ENCODE peak calls at places on chromosomes 2 and 18, in nine cellular contexts. V is left lung, H is foreskin fibroblast, F is colonic mucosa, P is neural progenitor cell, G is GM12864, K is Peyer's patch, D is progenitor cell of endocrine pancreas, S is right atrium auricular region. X is an unnamed sample.
A peak's percentile ranks its signal among the peaks of the same experiment; 100 is the strongest.

GRCh38 chr2:130985206-130985779 is 108.0 kb downstream of the FAM168B start:
- DNase-seq in P (no peak), F (no peak), S (no peak), D (no peak), H (no peak), K (no peak), G (no peak), V (no peak), X (no peak)

GRCh38 chr18:434410-434809 is 66.1 kb downstream of the COLEC12 start:
- DNase-seq in P (no peak), S (no peak), V (no peak), H (no peak), F (no peak), D (no peak), G (no peak), K (no peak), X (no peak)

GRCh38 chr2:217165547-217165946 is 305.7 kb upstream of the TNP1 start:
- DNase-seq in D (no peak), P (no peak), G (no peak), F (no peak), V (no peak), K (no peak), S (no peak), H (no peak), X (no peak)

GRCh38 chr2:37262510-37262909 is 31.1 kb downstream of the NDUFAF7 start:
- DNase-seq in F (no peak), K (no peak), S (no peak), H (no peak), D (no peak), V (no peak), P (no peak), G (no peak), X (no peak)

GRCh38 chr2:231369580-231370428 is 25.7 kb upstream of the B3GNT7 start:
- DNase-seq in H (no peak), G (no peak), F (no peak), S (no peak), V (no peak), D (no peak), K (no peak), P (no peak), X (no peak)

GRCh38 chr2:237361194-237361986 is 52.6 kb downstream of the COL6A3 start:
- DNase-seq in K (no peak), G (no peak), D (no peak), S (no peak), H (peak; percentile 23), P (no peak), V (no peak), F (no peak), X (no peak)

GRCh38 chr2:197210450-197210849 is 100.1 kb downstream of the ANKRD44 start:
- DNase-seq in K (no peak), F (no peak), S (no peak), P (no peak), G (no peak), H (no peak), V (no peak), D (no peak), X (no peak)

GRCh38 chr2:239666053-239666854 is 265.4 kb upstream of the HDAC4 start:
- DNase-seq in F (no peak), H (no peak), P (no peak), K (no peak), S (no peak), G (no peak), V (no peak), D (no peak), X (no peak)

GRCh38 chr2:58926112-58926511 is 685.0 kb upstream of the FANCL start:
- DNase-seq in K (no peak), S (no peak), F (no peak), G (no peak), P (no peak), V (no peak), H (no peak), D (no peak), X (no peak)

GRCh38 chr2:103959174-103960125 is 894.5 kb upstream of the POU3F3 start:
- DNase-seq in H (no peak), P (peak; percentile 76), V (no peak), F (no peak), S (no peak), G (no peak), K (no peak), D (peak; percentile 36), X (no peak)

GRCh38 chr2:109209412-109209811 is 80.4 kb downstream of the SH3RF3 start:
- DNase-seq in S (peak; percentile 58), F (no peak), V (no peak), K (no peak), P (no peak), H (peak; percentile 75), G (no peak), D (no peak), X (no peak)

GRCh38 chr2:168470880-168471475 is 14.9 kb downstream of the CERS6 start:
- DNase-seq in S (no peak), V (no peak), G (no peak), K (no peak), D (no peak), F (no peak), P (peak; percentile 59), H (no peak), X (no peak)

GRCh38 chr2:58664523-58665155 is 423.5 kb upstream of the FANCL start:
- DNase-seq in K (no peak), G (no peak), D (no peak), P (no peak), V (no peak), H (no peak), F (no peak), S (no peak), X (no peak)

GRCh38 chr2:159904565-159905281 is 106.7 kb upstream of the CD302 start:
- DNase-seq in F (peak; percentile 91), S (no peak), H (no peak), G (peak; percentile 49), D (peak; percentile 36), V (peak; percentile 82), P (peak; percentile 76), K (peak; percentile 94), X (no peak)

GRCh38 chr2:109351164-109351756 is 222.3 kb downstream of the SH3RF3 start:
- DNase-seq in H (peak; percentile 94), P (no peak), D (no peak), F (no peak), V (peak; percentile 60), K (no peak), G (no peak), S (peak; percentile 59), X (peak; percentile 40)

GRCh38 chr2:79547568-79547967 is 34.7 kb downstream of the CTNNA2 start:
- DNase-seq in H (no peak), F (no peak), S (no peak), K (no peak), V (no peak), D (no peak), G (no peak), P (no peak), X (no peak)

GRCh38 chr2:43343573-43344304 is 117.3 kb upstream of the ZFP36L2 start:
- DNase-seq in D (no peak), V (peak; percentile 65), G (no peak), F (peak; percentile 76), K (peak; percentile 76), P (no peak), H (peak; percentile 88), S (peak; percentile 94), X (peak; percentile 67)

GRCh38 chr2:164054651-164055050 is 318.8 kb upstream of the FIGN start:
- DNase-seq in G (no peak), K (no peak), V (no peak), H (no peak), F (no peak), S (no peak), D (no peak), P (no peak), X (no peak)

GRCh38 chr2:18406219-18406618 is 154.2 kb downstream of the RDH14 start:
- DNase-seq in V (no peak), G (no peak), D (no peak), H (no peak), P (no peak), S (no peak), F (no peak), K (no peak), X (no peak)

GRCh38 chr2:18404141-18404540 is 156.3 kb downstream of the RDH14 start:
- DNase-seq in G (no peak), D (no peak), K (no peak), V (no peak), P (no peak), F (no peak), S (no peak), H (no peak), X (no peak)

GRCh38 chr2:18401471-18401870 is 159.0 kb downstream of the RDH14 start:
- DNase-seq in H (no peak), S (no peak), D (no peak), K (no peak), F (no peak), G (no peak), V (no peak), P (peak; percentile 53), X (no peak)

GRCh38 chr2:18402888-18403287 is 157.6 kb downstream of the RDH14 start:
- DNase-seq in S (no peak), V (no peak), P (no peak), K (no peak), G (no peak), F (no peak), D (no peak), H (no peak), X (no peak)

DNA sequence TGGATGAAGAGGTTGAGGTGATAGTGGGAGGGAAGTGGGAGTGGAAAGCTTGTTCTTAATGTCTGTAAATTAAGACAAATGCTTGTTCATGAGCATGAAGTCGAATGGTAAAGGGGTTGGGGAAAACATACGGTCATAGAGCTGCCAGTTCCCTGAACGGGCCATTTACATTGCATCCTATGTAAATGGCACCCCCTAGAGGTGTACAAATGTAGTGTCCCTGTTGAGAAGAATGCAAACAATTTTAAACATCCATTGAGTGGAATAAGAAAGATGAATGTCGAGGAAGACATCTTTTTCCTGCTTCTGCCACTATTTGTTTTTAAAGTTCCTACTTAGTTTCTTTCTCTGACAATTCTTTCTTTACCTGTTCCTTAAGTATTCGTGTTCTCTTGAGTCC is 155.7 kb downstream of the RDH14 start:
- DNase-seq in H (no peak), G (no peak), F (no peak), V (no peak), P (peak; percentile 54), K (no peak), D (no peak), S (no peak), X (no peak)
- TF ChIP-seq CTCF in H (peak; percentile 27), G (peak; percentile 54), F (no peak), V (no peak), P (peak; percentile 72), K (no peak), D (peak; percentile 59), S (peak; percentile 27), X (peak; percentile 20)

GRCh38 chr2:181953773-181954537 is 31.7 kb upstream of the PPP1R1C start:
- DNase-seq in G (peak; percentile 22), F (peak; percentile 83), K (peak; percentile 91), V (peak; percentile 53), H (peak; percentile 49), P (peak; percentile 90), D (peak; percentile 58), S (peak; percentile 68), X (peak; percentile 46)
- TF ChIP-seq CTCF in G (peak; percentile 73), F (no peak), K (peak; percentile 56), V (peak; percentile 47), H (peak; percentile 53), P (peak; percentile 81), D (peak; percentile 68), S (peak; percentile 80), X (peak; percentile 57)

GRCh38 chr18:77711096-77711495 is 461.4 kb downstream of the GALR1 start:
- DNase-seq in G (no peak), D (no peak), P (peak; percentile 18), V (no peak), S (no peak), F (no peak), K (no peak), H (no peak), X (no peak)
- TF ChIP-seq CTCF in G (peak; percentile 22), D (peak; percentile 63), P (peak; percentile 60), V (no peak), S (no peak), F (no peak), K (no peak), H (no peak), X (no peak)

GRCh38 chr2:106085441-106085911 is 108.6 kb downstream of the UXS1 start:
- DNase-seq in H (peak; percentile 31), S (no peak), F (peak; percentile 50), K (peak; percentile 75), P (peak; percentile 58), D (no peak), V (no peak), G (no peak), X (no peak)
- TF ChIP-seq CTCF in H (peak; percentile 50), S (peak; percentile 65), F (no peak), K (peak; percentile 57), P (peak; percentile 52), D (peak; percentile 34), V (no peak), G (peak; percentile 26), X (peak; percentile 37)